ENCODE peak calls at places on chromosome 14, in ten cellular contexts. One of them, this sample, is unnamed.

GRCh38 chr14:60505448-60505847 is 3.5 kb upstream of the SIX6 start:
- DNase-seq in fibroblast of lung: no peak
- DNase-seq in germinal center: no peak
- DNase-seq in anterior cingulate cortex: no peak
- DNase-seq in stimulated activated CD8-positive, alpha-beta memory T cell treated with anti-CD3 and anti-CD28 coated beads, Interleukin-2, amount 100 ng/mL, for 1 hour: no peak
- DNase-seq in frontal cortex: no peak
- DNase-seq in myocyte: no peak
- DNase-seq in activated T-cell treated with anti-CD3 and anti-CD28 coated beads for 24 hours: no peak
- DNase-seq in stimulated activated CD4-positive, alpha-beta T cell treated with anti-CD3 and anti-CD28 coated beads, Interleukin-4, amount 100 ng/mL, for 48 hours: no peak
- DNase-seq in small intestine: no peak
- DNase-seq in this sample: no peak

GRCh38 chr14:64800000-64800399 is 79.7 kb downstream of the SPTB start:
- DNase-seq in fibroblast of lung: peak
- DNase-seq in germinal center: peak
- DNase-seq in anterior cingulate cortex: no peak
- DNase-seq in stimulated activated CD8-positive, alpha-beta memory T cell treated with anti-CD3 and anti-CD28 coated beads, Interleukin-2, amount 100 ng/mL, for 1 hour: no peak
- DNase-seq in frontal cortex: no peak
- DNase-seq in myocyte: peak
- DNase-seq in activated T-cell treated with anti-CD3 and anti-CD28 coated beads for 24 hours: no peak
- DNase-seq in stimulated activated CD4-positive, alpha-beta T cell treated with anti-CD3 and anti-CD28 coated beads, Interleukin-4, amount 100 ng/mL, for 48 hours: no peak
- DNase-seq in small intestine: peak
- DNase-seq in this sample: peak

GRCh38 chr14:102095871-102096568 is 9.2 kb upstream of the HSP90AA1 start:
- DNase-seq in fibroblast of lung: no peak
- DNase-seq in germinal center: no peak
- DNase-seq in anterior cingulate cortex: no peak
- DNase-seq in stimulated activated CD8-positive, alpha-beta memory T cell treated with anti-CD3 and anti-CD28 coated beads, Interleukin-2, amount 100 ng/mL, for 1 hour: no peak
- DNase-seq in frontal cortex: no peak
- DNase-seq in myocyte: no peak
- DNase-seq in activated T-cell treated with anti-CD3 and anti-CD28 coated beads for 24 hours: no peak
- DNase-seq in stimulated activated CD4-positive, alpha-beta T cell treated with anti-CD3 and anti-CD28 coated beads, Interleukin-4, amount 100 ng/mL, for 48 hours: no peak
- DNase-seq in small intestine: no peak
- DNase-seq in this sample: peak

GRCh38 chr14:23071975-23072539 is 14.7 kb upstream of the CDH24 start:
- DNase-seq in fibroblast of lung: no peak
- DNase-seq in germinal center: no peak
- DNase-seq in anterior cingulate cortex: no peak
- DNase-seq in stimulated activated CD8-positive, alpha-beta memory T cell treated with anti-CD3 and anti-CD28 coated beads, Interleukin-2, amount 100 ng/mL, for 1 hour: no peak
- DNase-seq in frontal cortex: no peak
- DNase-seq in myocyte: peak
- DNase-seq in activated T-cell treated with anti-CD3 and anti-CD28 coated beads for 24 hours: no peak
- DNase-seq in stimulated activated CD4-positive, alpha-beta T cell treated with anti-CD3 and anti-CD28 coated beads, Interleukin-4, amount 100 ng/mL, for 48 hours: no peak
- DNase-seq in small intestine: peak
- DNase-seq in this sample: no peak

GRCh38 chr14:94364964-94365363 is 23.4 kb downstream of the SERPINA1 start:
- DNase-seq in fibroblast of lung: no peak
- DNase-seq in germinal center: no peak
- DNase-seq in anterior cingulate cortex: no peak
- DNase-seq in stimulated activated CD8-positive, alpha-beta memory T cell treated with anti-CD3 and anti-CD28 coated beads, Interleukin-2, amount 100 ng/mL, for 1 hour: no peak
- DNase-seq in frontal cortex: no peak
- DNase-seq in myocyte: no peak
- DNase-seq in activated T-cell treated with anti-CD3 and anti-CD28 coated beads for 24 hours: no peak
- DNase-seq in stimulated activated CD4-positive, alpha-beta T cell treated with anti-CD3 and anti-CD28 coated beads, Interleukin-4, amount 100 ng/mL, for 48 hours: no peak
- DNase-seq in small intestine: no peak
- DNase-seq in this sample: no peak

GRCh38 chr14:102508774-102509743 is 517 bp downstream of the ANKRD9 start:
- DNase-seq in fibroblast of lung: peak
- DNase-seq in germinal center: peak
- DNase-seq in anterior cingulate cortex: no peak
- DNase-seq in stimulated activated CD8-positive, alpha-beta memory T cell treated with anti-CD3 and anti-CD28 coated beads, Interleukin-2, amount 100 ng/mL, for 1 hour: no peak
- DNase-seq in frontal cortex: peak
- DNase-seq in myocyte: peak
- DNase-seq in activated T-cell treated with anti-CD3 and anti-CD28 coated beads for 24 hours: no peak
- DNase-seq in stimulated activated CD4-positive, alpha-beta T cell treated with anti-CD3 and anti-CD28 coated beads, Interleukin-4, amount 100 ng/mL, for 48 hours: no peak
- DNase-seq in small intestine: peak
- DNase-seq in this sample: peak

GRCh38 chr14:56212541-56212940 is 94.3 kb downstream of the PELI2 start:
- DNase-seq in fibroblast of lung: no peak
- DNase-seq in germinal center: no peak
- DNase-seq in anterior cingulate cortex: no peak
- DNase-seq in stimulated activated CD8-positive, alpha-beta memory T cell treated with anti-CD3 and anti-CD28 coated beads, Interleukin-2, amount 100 ng/mL, for 1 hour: no peak
- DNase-seq in frontal cortex: no peak
- DNase-seq in myocyte: peak
- DNase-seq in activated T-cell treated with anti-CD3 and anti-CD28 coated beads for 24 hours: no peak
- DNase-seq in stimulated activated CD4-positive, alpha-beta T cell treated with anti-CD3 and anti-CD28 coated beads, Interleukin-4, amount 100 ng/mL, for 48 hours: no peak
- DNase-seq in small intestine: no peak
- DNase-seq in this sample: no peak

GRCh38 chr14:20791199-20791996 is 10.3 kb downstream of the RNASE6 start:
- DNase-seq in fibroblast of lung: no peak
- DNase-seq in germinal center: no peak
- DNase-seq in anterior cingulate cortex: no peak
- DNase-seq in stimulated activated CD8-positive, alpha-beta memory T cell treated with anti-CD3 and anti-CD28 coated beads, Interleukin-2, amount 100 ng/mL, for 1 hour: no peak
- DNase-seq in frontal cortex: no peak
- DNase-seq in myocyte: no peak
- DNase-seq in activated T-cell treated with anti-CD3 and anti-CD28 coated beads for 24 hours: no peak
- DNase-seq in stimulated activated CD4-positive, alpha-beta T cell treated with anti-CD3 and anti-CD28 coated beads, Interleukin-4, amount 100 ng/mL, for 48 hours: no peak
- DNase-seq in small intestine: no peak
- DNase-seq in this sample: no peak

GRCh38 chr14:77848031-77848430 is 48.1 kb downstream of the ADCK1 start:
- DNase-seq in fibroblast of lung: peak
- DNase-seq in germinal center: no peak
- DNase-seq in anterior cingulate cortex: no peak
- DNase-seq in stimulated activated CD8-positive, alpha-beta memory T cell treated with anti-CD3 and anti-CD28 coated beads, Interleukin-2, amount 100 ng/mL, for 1 hour: no peak
- DNase-seq in frontal cortex: no peak
- DNase-seq in myocyte: no peak
- DNase-seq in activated T-cell treated with anti-CD3 and anti-CD28 coated beads for 24 hours: no peak
- DNase-seq in stimulated activated CD4-positive, alpha-beta T cell treated with anti-CD3 and anti-CD28 coated beads, Interleukin-4, amount 100 ng/mL, for 48 hours: no peak
- DNase-seq in small intestine: no peak
- DNase-seq in this sample: no peak

GRCh38 chr14:79659995-79660975 is 551.0 kb downstream of the DIO2 start:
- DNase-seq in fibroblast of lung: no peak
- DNase-seq in germinal center: no peak
- DNase-seq in anterior cingulate cortex: no peak
- DNase-seq in stimulated activated CD8-positive, alpha-beta memory T cell treated with anti-CD3 and anti-CD28 coated beads, Interleukin-2, amount 100 ng/mL, for 1 hour: no peak
- DNase-seq in frontal cortex: no peak
- DNase-seq in myocyte: no peak
- DNase-seq in activated T-cell treated with anti-CD3 and anti-CD28 coated beads for 24 hours: no peak
- DNase-seq in stimulated activated CD4-positive, alpha-beta T cell treated with anti-CD3 and anti-CD28 coated beads, Interleukin-4, amount 100 ng/mL, for 48 hours: no peak
- DNase-seq in small intestine: no peak
- DNase-seq in this sample: no peak

GRCh38 chr14:105581551-105582341 is 55.4 kb downstream of the TMEM121 start:
- DNase-seq in fibroblast of lung: no peak
- DNase-seq in germinal center: peak
- DNase-seq in anterior cingulate cortex: no peak
- DNase-seq in stimulated activated CD8-positive, alpha-beta memory T cell treated with anti-CD3 and anti-CD28 coated beads, Interleukin-2, amount 100 ng/mL, for 1 hour: no peak
- DNase-seq in frontal cortex: no peak
- DNase-seq in myocyte: no peak
- DNase-seq in activated T-cell treated with anti-CD3 and anti-CD28 coated beads for 24 hours: no peak
- DNase-seq in stimulated activated CD4-positive, alpha-beta T cell treated with anti-CD3 and anti-CD28 coated beads, Interleukin-4, amount 100 ng/mL, for 48 hours: no peak
- DNase-seq in small intestine: no peak
- DNase-seq in this sample: no peak

GRCh38 chr14:67650161-67650560 is 24.3 kb downstream of the VTI1B start:
- DNase-seq in fibroblast of lung: no peak
- DNase-seq in germinal center: no peak
- DNase-seq in anterior cingulate cortex: no peak
- DNase-seq in stimulated activated CD8-positive, alpha-beta memory T cell treated with anti-CD3 and anti-CD28 coated beads, Interleukin-2, amount 100 ng/mL, for 1 hour: no peak
- DNase-seq in frontal cortex: no peak
- DNase-seq in myocyte: no peak
- DNase-seq in activated T-cell treated with anti-CD3 and anti-CD28 coated beads for 24 hours: no peak
- DNase-seq in stimulated activated CD4-positive, alpha-beta T cell treated with anti-CD3 and anti-CD28 coated beads, Interleukin-4, amount 100 ng/mL, for 48 hours: no peak
- DNase-seq in small intestine: no peak
- DNase-seq in this sample: no peak

GRCh38 chr14:33754264-33754663 is 196.6 kb downstream of the EGLN3 start:
- DNase-seq in fibroblast of lung: peak
- DNase-seq in germinal center: no peak
- DNase-seq in anterior cingulate cortex: no peak
- DNase-seq in stimulated activated CD8-positive, alpha-beta memory T cell treated with anti-CD3 and anti-CD28 coated beads, Interleukin-2, amount 100 ng/mL, for 1 hour: no peak
- DNase-seq in frontal cortex: no peak
- DNase-seq in myocyte: no peak
- DNase-seq in activated T-cell treated with anti-CD3 and anti-CD28 coated beads for 24 hours: no peak
- DNase-seq in stimulated activated CD4-positive, alpha-beta T cell treated with anti-CD3 and anti-CD28 coated beads, Interleukin-4, amount 100 ng/mL, for 48 hours: no peak
- DNase-seq in small intestine: no peak
- DNase-seq in this sample: no peak

GRCh38 chr14:64639340-64639821 is 64.8 kb upstream of the PLEKHG3 start:
- DNase-seq in fibroblast of lung: peak
- DNase-seq in germinal center: no peak
- DNase-seq in anterior cingulate cortex: no peak
- DNase-seq in stimulated activated CD8-positive, alpha-beta memory T cell treated with anti-CD3 and anti-CD28 coated beads, Interleukin-2, amount 100 ng/mL, for 1 hour: no peak
- DNase-seq in frontal cortex: no peak
- DNase-seq in myocyte: no peak
- DNase-seq in activated T-cell treated with anti-CD3 and anti-CD28 coated beads for 24 hours: no peak
- DNase-seq in stimulated activated CD4-positive, alpha-beta T cell treated with anti-CD3 and anti-CD28 coated beads, Interleukin-4, amount 100 ng/mL, for 48 hours: no peak
- DNase-seq in small intestine: no peak
- DNase-seq in this sample: no peak

GRCh38 chr14:68794856-68795601 is 2.2 kb upstream of the ZFP36L1 start:
- DNase-seq in fibroblast of lung: peak
- DNase-seq in germinal center: peak
- DNase-seq in anterior cingulate cortex: no peak
- DNase-seq in stimulated activated CD8-positive, alpha-beta memory T cell treated with anti-CD3 and anti-CD28 coated beads, Interleukin-2, amount 100 ng/mL, for 1 hour: no peak
- DNase-seq in frontal cortex: no peak
- DNase-seq in myocyte: peak
- DNase-seq in activated T-cell treated with anti-CD3 and anti-CD28 coated beads for 24 hours: peak
- DNase-seq in stimulated activated CD4-positive, alpha-beta T cell treated with anti-CD3 and anti-CD28 coated beads, Interleukin-4, amount 100 ng/mL, for 48 hours: peak
- DNase-seq in small intestine: peak
- DNase-seq in this sample: peak

GRCh38 chr14:74647834-74648361 is 35.9 kb upstream of the LTBP2 start:
- DNase-seq in fibroblast of lung: no peak
- DNase-seq in germinal center: no peak
- DNase-seq in anterior cingulate cortex: no peak
- DNase-seq in stimulated activated CD8-positive, alpha-beta memory T cell treated with anti-CD3 and anti-CD28 coated beads, Interleukin-2, amount 100 ng/mL, for 1 hour: no peak
- DNase-seq in frontal cortex: no peak
- DNase-seq in myocyte: peak
- DNase-seq in activated T-cell treated with anti-CD3 and anti-CD28 coated beads for 24 hours: no peak
- DNase-seq in stimulated activated CD4-positive, alpha-beta T cell treated with anti-CD3 and anti-CD28 coated beads, Interleukin-4, amount 100 ng/mL, for 48 hours: no peak
- DNase-seq in small intestine: no peak
- DNase-seq in this sample: no peak

GRCh38 chr14:67674139-67674479 is 323 bp downstream of the VTI1B start:
- DNase-seq in fibroblast of lung: peak
- DNase-seq in germinal center: peak
- DNase-seq in anterior cingulate cortex: peak
- DNase-seq in stimulated activated CD8-positive, alpha-beta memory T cell treated with anti-CD3 and anti-CD28 coated beads, Interleukin-2, amount 100 ng/mL, for 1 hour: peak
- DNase-seq in frontal cortex: peak
- DNase-seq in myocyte: peak
- DNase-seq in activated T-cell treated with anti-CD3 and anti-CD28 coated beads for 24 hours: peak
- DNase-seq in stimulated activated CD4-positive, alpha-beta T cell treated with anti-CD3 and anti-CD28 coated beads, Interleukin-4, amount 100 ng/mL, for 48 hours: peak
- DNase-seq in small intestine: peak
- DNase-seq in this sample: peak

GRCh38 chr14:81406863-81407262 is 6.7 kb upstream of the STON2 start:
- DNase-seq in fibroblast of lung: peak
- DNase-seq in germinal center: no peak
- DNase-seq in anterior cingulate cortex: no peak
- DNase-seq in stimulated activated CD8-positive, alpha-beta memory T cell treated with anti-CD3 and anti-CD28 coated beads, Interleukin-2, amount 100 ng/mL, for 1 hour: no peak
- DNase-seq in frontal cortex: no peak
- DNase-seq in myocyte: peak
- DNase-seq in activated T-cell treated with anti-CD3 and anti-CD28 coated beads for 24 hours: no peak
- DNase-seq in stimulated activated CD4-positive, alpha-beta T cell treated with anti-CD3 and anti-CD28 coated beads, Interleukin-4, amount 100 ng/mL, for 48 hours: no peak
- DNase-seq in small intestine: no peak
- DNase-seq in this sample: no peak

GRCh38 chr14:99754141-99755067 is 38.8 kb upstream of the EML1 start:
- DNase-seq in fibroblast of lung: peak
- DNase-seq in germinal center: no peak
- DNase-seq in anterior cingulate cortex: no peak
- DNase-seq in stimulated activated CD8-positive, alpha-beta memory T cell treated with anti-CD3 and anti-CD28 coated beads, Interleukin-2, amount 100 ng/mL, for 1 hour: no peak
- DNase-seq in frontal cortex: no peak
- DNase-seq in myocyte: peak
- DNase-seq in activated T-cell treated with anti-CD3 and anti-CD28 coated beads for 24 hours: no peak
- DNase-seq in stimulated activated CD4-positive, alpha-beta T cell treated with anti-CD3 and anti-CD28 coated beads, Interleukin-4, amount 100 ng/mL, for 48 hours: peak
- DNase-seq in small intestine: no peak
- DNase-seq in this sample: no peak

GRCh38 chr14:102390486-102390885 is 27.7 kb downstream of the TECPR2 start:
- DNase-seq in fibroblast of lung: peak
- DNase-seq in germinal center: no peak
- DNase-seq in anterior cingulate cortex: no peak
- DNase-seq in stimulated activated CD8-positive, alpha-beta memory T cell treated with anti-CD3 and anti-CD28 coated beads, Interleukin-2, amount 100 ng/mL, for 1 hour: no peak
- DNase-seq in frontal cortex: no peak
- DNase-seq in myocyte: no peak
- DNase-seq in activated T-cell treated with anti-CD3 and anti-CD28 coated beads for 24 hours: no peak
- DNase-seq in stimulated activated CD4-positive, alpha-beta T cell treated with anti-CD3 and anti-CD28 coated beads, Interleukin-4, amount 100 ng/mL, for 48 hours: no peak
- DNase-seq in small intestine: no peak
- DNase-seq in this sample: no peak

GRCh38 chr14:80954771-80955299 is 586 bp upstream of the TSHR start:
- DNase-seq in fibroblast of lung: peak
- DNase-seq in germinal center: peak
- DNase-seq in anterior cingulate cortex: peak
- DNase-seq in stimulated activated CD8-positive, alpha-beta memory T cell treated with anti-CD3 and anti-CD28 coated beads, Interleukin-2, amount 100 ng/mL, for 1 hour: peak
- DNase-seq in frontal cortex: peak
- DNase-seq in myocyte: peak
- DNase-seq in activated T-cell treated with anti-CD3 and anti-CD28 coated beads for 24 hours: peak
- DNase-seq in stimulated activated CD4-positive, alpha-beta T cell treated with anti-CD3 and anti-CD28 coated beads, Interleukin-4, amount 100 ng/mL, for 48 hours: peak
- DNase-seq in small intestine: peak
- DNase-seq in this sample: peak

GRCh38 chr14:36167431-36167830 is 9.1 kb downstream of the PTCSC3 start:
- DNase-seq in fibroblast of lung: no peak
- DNase-seq in germinal center: no peak
- DNase-seq in anterior cingulate cortex: no peak
- DNase-seq in stimulated activated CD8-positive, alpha-beta memory T cell treated with anti-CD3 and anti-CD28 coated beads, Interleukin-2, amount 100 ng/mL, for 1 hour: no peak
- DNase-seq in frontal cortex: no peak
- DNase-seq in myocyte: no peak
- DNase-seq in activated T-cell treated with anti-CD3 and anti-CD28 coated beads for 24 hours: no peak
- DNase-seq in stimulated activated CD4-positive, alpha-beta T cell treated with anti-CD3 and anti-CD28 coated beads, Interleukin-4, amount 100 ng/mL, for 48 hours: no peak
- DNase-seq in small intestine: no peak
- DNase-seq in this sample: no peak

GRCh38 chr14:100836053-100836805 is 10.3 kb downstream of the MEG3 start:
- DNase-seq in fibroblast of lung: no peak
- DNase-seq in germinal center: no peak
- DNase-seq in anterior cingulate cortex: no peak
- DNase-seq in stimulated activated CD8-positive, alpha-beta memory T cell treated with anti-CD3 and anti-CD28 coated beads, Interleukin-2, amount 100 ng/mL, for 1 hour: no peak
- DNase-seq in frontal cortex: no peak
- DNase-seq in myocyte: no peak
- DNase-seq in activated T-cell treated with anti-CD3 and anti-CD28 coated beads for 24 hours: no peak
- DNase-seq in stimulated activated CD4-positive, alpha-beta T cell treated with anti-CD3 and anti-CD28 coated beads, Interleukin-4, amount 100 ng/mL, for 48 hours: no peak
- DNase-seq in small intestine: no peak
- DNase-seq in this sample: no peak

GRCh38 chr14:50832935-50833607 is 2.1 kb upstream of the NIN start:
- DNase-seq in fibroblast of lung: no peak
- DNase-seq in germinal center: no peak
- DNase-seq in anterior cingulate cortex: no peak
- DNase-seq in stimulated activated CD8-positive, alpha-beta memory T cell treated with anti-CD3 and anti-CD28 coated beads, Interleukin-2, amount 100 ng/mL, for 1 hour: no peak
- DNase-seq in frontal cortex: no peak
- DNase-seq in myocyte: no peak
- DNase-seq in activated T-cell treated with anti-CD3 and anti-CD28 coated beads for 24 hours: no peak
- DNase-seq in stimulated activated CD4-positive, alpha-beta T cell treated with anti-CD3 and anti-CD28 coated beads, Interleukin-4, amount 100 ng/mL, for 48 hours: no peak
- DNase-seq in small intestine: no peak
- DNase-seq in this sample: no peak

GRCh38 chr14:30225171-30225570 is 297.5 kb upstream of the PRKD1 start:
- DNase-seq in fibroblast of lung: no peak
- DNase-seq in germinal center: no peak
- DNase-seq in anterior cingulate cortex: no peak
- DNase-seq in stimulated activated CD8-positive, alpha-beta memory T cell treated with anti-CD3 and anti-CD28 coated beads, Interleukin-2, amount 100 ng/mL, for 1 hour: no peak
- DNase-seq in frontal cortex: no peak
- DNase-seq in myocyte: peak
- DNase-seq in activated T-cell treated with anti-CD3 and anti-CD28 coated beads for 24 hours: no peak
- DNase-seq in stimulated activated CD4-positive, alpha-beta T cell treated with anti-CD3 and anti-CD28 coated beads, Interleukin-4, amount 100 ng/mL, for 48 hours: no peak
- DNase-seq in small intestine: no peak
- DNase-seq in this sample: no peak

GRCh38 chr14:90291699-90292098 is 35.3 kb downstream of the PSMC1 start:
- DNase-seq in fibroblast of lung: no peak
- DNase-seq in germinal center: no peak
- DNase-seq in anterior cingulate cortex: no peak
- DNase-seq in stimulated activated CD8-positive, alpha-beta memory T cell treated with anti-CD3 and anti-CD28 coated beads, Interleukin-2, amount 100 ng/mL, for 1 hour: no peak
- DNase-seq in frontal cortex: no peak
- DNase-seq in myocyte: no peak
- DNase-seq in activated T-cell treated with anti-CD3 and anti-CD28 coated beads for 24 hours: no peak
- DNase-seq in stimulated activated CD4-positive, alpha-beta T cell treated with anti-CD3 and anti-CD28 coated beads, Interleukin-4, amount 100 ng/mL, for 48 hours: no peak
- DNase-seq in small intestine: no peak
- DNase-seq in this sample: no peak

GRCh38 chr14:68148276-68148675 is 328.7 kb downstream of the RAD51B start:
- DNase-seq in fibroblast of lung: peak
- DNase-seq in germinal center: no peak
- DNase-seq in anterior cingulate cortex: no peak
- DNase-seq in stimulated activated CD8-positive, alpha-beta memory T cell treated with anti-CD3 and anti-CD28 coated beads, Interleukin-2, amount 100 ng/mL, for 1 hour: no peak
- DNase-seq in frontal cortex: no peak
- DNase-seq in myocyte: no peak
- DNase-seq in activated T-cell treated with anti-CD3 and anti-CD28 coated beads for 24 hours: no peak
- DNase-seq in stimulated activated CD4-positive, alpha-beta T cell treated with anti-CD3 and anti-CD28 coated beads, Interleukin-4, amount 100 ng/mL, for 48 hours: no peak
- DNase-seq in small intestine: no peak
- DNase-seq in this sample: no peak

This sample was measured in hepatic stellate cell.